ENCODE peak calls at places on chromosomes 3 and 15, in seven cellular contexts. M, I, G, A, S, J and W are unnamed samples.

GRCh38 chr3:39934696-39935095 is 125.3 kb downstream of the MYRIP start:
- DNase-seq in S (no peak), M (no peak), G (no peak), I (no peak), A (no peak), J (no peak), W (no peak)

GRCh38 chr3:7574435-7574834 is 713.5 kb downstream of the GRM7 start:
- DNase-seq in M (no peak), G (no peak), I (no peak), S (no peak), A (no peak), J (no peak), W (no peak)

GRCh38 chr3:169071003-169071402 is 592.5 kb downstream of the MECOM start:
- DNase-seq in S (no peak), A (no peak), G (peak), J (no peak), M (no peak), I (peak), W (no peak)

GRCh38 chr3:179324270-179324754 is 1.5 kb downstream of the ZNF639 start:
- DNase-seq in M (no peak), G (no peak), I (peak), A (peak), S (no peak), J (no peak), W (no peak)

GRCh38 chr3:178558637-178559036 is 22.4 kb downstream of the KCNMB2 start:
- DNase-seq in G (no peak), M (no peak), S (no peak), I (no peak), A (no peak), J (no peak), W (no peak)

GRCh38 chr3:69210068-69210730 is 87.8 kb upstream of the LMOD3 start:
- DNase-seq in G (no peak), M (no peak), J (no peak), A (no peak), S (no peak), I (no peak), W (no peak)

GRCh38 chr3:159128628-159129027 is 326.8 kb downstream of the MFSD1 start:
- DNase-seq in M (no peak), I (no peak), A (peak), J (no peak), G (peak), S (no peak), W (no peak)

GRCh38 chr15:52021128-52021671 is 2.2 kb downstream of the MAPK6 start:
- DNase-seq in G (peak), A (peak), M (no peak), I (peak), J (no peak), S (peak), W (no peak)

GRCh38 chr15:72934921-72935320 is 117.3 kb upstream of the NEO1 start:
- DNase-seq in A (no peak), J (no peak), M (no peak), G (no peak), I (peak), S (no peak), W (no peak)

GRCh38 chr15:81337713-81338157 is 13.8 kb upstream of the STARD5 start:
- DNase-seq in G (no peak), J (no peak), A (no peak), M (no peak), I (no peak), S (no peak), W (no peak)

GRCh38 chr3:81502251-81502650 is 259.2 kb downstream of the GBE1 start:
- DNase-seq in M (no peak), A (no peak), J (no peak), I (no peak), G (no peak), S (no peak), W (no peak)

GRCh38 chr3:140216249-140216648 is 281.3 kb downstream of the CLSTN2 start:
- DNase-seq in M (no peak), S (no peak), I (no peak), G (no peak), A (no peak), J (no peak), W (no peak)

GRCh38 chr3:53155763-53156162 is 5.2 kb upstream of the PRKCD start:
- DNase-seq in I (no peak), S (no peak), M (peak), J (no peak), G (no peak), A (no peak), W (no peak)

GRCh38 chr15:54082836-54083492 is 104.7 kb downstream of the UNC13C start:
- DNase-seq in A (no peak), M (peak), J (no peak), I (peak), S (no peak), G (no peak), W (peak)

GRCh38 chr3:145807990-145808389 is 353.0 kb downstream of the PLOD2 start:
- DNase-seq in J (no peak), S (no peak), G (no peak), I (peak), M (no peak), A (no peak), W (no peak)

GRCh38 chr3:4772858-4773257 is 206.4 kb upstream of the BHLHE40 start:
- DNase-seq in J (no peak), G (no peak), A (no peak), I (no peak), S (no peak), M (no peak), W (no peak)

GRCh38 chr3:130705501-130705900 is 41.1 kb downstream of the PIK3R4 start:
- DNase-seq in S (no peak), M (no peak), I (no peak), A (no peak), G (no peak), J (no peak), W (no peak)

GRCh38 chr15:76470691-76471090 is 134.1 kb downstream of the ISL2 start:
- DNase-seq in J (no peak), I (peak), M (no peak), A (no peak), S (no peak), G (no peak), W (no peak)

DNA sequence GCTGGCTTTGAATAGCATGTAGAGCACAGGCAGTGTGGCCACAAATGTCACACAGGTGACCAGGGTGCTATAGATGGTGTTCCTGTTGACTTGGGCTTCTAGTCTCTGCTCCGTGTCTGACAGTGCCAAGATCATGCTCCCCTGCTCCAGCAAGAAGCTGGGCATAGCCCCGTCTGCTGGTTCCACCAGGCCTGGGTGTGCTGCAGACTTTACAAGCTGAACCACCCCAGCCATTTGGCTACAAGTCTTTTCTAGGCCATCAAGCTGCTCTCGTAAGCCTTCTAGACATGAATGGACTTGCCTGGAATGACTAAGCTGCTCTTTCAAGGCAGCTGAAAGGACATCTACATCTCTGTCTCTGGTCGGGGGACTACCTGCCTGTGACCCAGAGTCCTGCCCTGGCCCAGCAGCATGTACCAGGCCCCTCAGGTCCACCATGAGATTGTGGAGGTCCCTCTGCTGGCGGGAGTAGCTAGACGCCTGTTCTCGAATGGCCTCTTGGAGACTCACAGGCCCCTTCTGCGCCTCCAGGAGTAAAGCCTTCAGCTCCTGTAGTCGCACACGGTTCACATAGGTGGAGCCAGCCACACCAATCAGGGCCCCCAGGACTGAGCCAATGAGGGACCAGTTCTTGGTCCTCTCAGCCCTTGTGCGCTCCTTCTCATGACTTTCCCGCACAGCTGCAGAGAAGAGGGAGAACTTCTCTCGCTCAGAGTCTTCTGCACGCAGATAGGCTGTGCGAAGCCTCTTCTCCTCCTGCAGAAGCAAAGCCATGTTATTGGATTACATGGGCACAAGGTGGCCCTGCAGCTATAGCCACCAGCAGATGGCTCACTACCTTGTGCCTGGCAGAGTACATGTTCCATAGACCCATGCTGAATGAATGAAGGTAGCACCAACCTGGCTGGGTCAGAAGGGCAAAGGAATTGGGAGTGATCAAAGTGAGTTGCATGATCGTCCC is 2.8 kb upstream of the PLXNB1 start:
- DNase-seq in G (no peak), J (no peak), S (peak), M (no peak), I (peak), A (peak), W (no peak)
- TF ChIP-seq CTCF in G (no peak), J (no peak), S (no peak), M (no peak), I (peak), A (peak), W (peak)

GRCh38 chr15:79593119-79593869 is 161.2 kb downstream of the MINAR1 start:
- DNase-seq in I (peak), G (no peak), J (no peak), A (peak), M (no peak), S (no peak), W (no peak)
- TF ChIP-seq CTCF in I (peak), G (peak), J (no peak), A (peak), M (no peak), S (no peak), W (peak)

GRCh38 chr3:121399820-121400219 is 146.0 kb downstream of the POLQ start:
- DNase-seq in M (no peak), A (no peak), I (no peak), G (no peak), J (no peak), S (no peak), W (no peak)
- TF ChIP-seq CTCF in M (no peak), A (no peak), I (no peak), G (no peak), J (no peak), S (no peak), W (no peak)

DNA sequence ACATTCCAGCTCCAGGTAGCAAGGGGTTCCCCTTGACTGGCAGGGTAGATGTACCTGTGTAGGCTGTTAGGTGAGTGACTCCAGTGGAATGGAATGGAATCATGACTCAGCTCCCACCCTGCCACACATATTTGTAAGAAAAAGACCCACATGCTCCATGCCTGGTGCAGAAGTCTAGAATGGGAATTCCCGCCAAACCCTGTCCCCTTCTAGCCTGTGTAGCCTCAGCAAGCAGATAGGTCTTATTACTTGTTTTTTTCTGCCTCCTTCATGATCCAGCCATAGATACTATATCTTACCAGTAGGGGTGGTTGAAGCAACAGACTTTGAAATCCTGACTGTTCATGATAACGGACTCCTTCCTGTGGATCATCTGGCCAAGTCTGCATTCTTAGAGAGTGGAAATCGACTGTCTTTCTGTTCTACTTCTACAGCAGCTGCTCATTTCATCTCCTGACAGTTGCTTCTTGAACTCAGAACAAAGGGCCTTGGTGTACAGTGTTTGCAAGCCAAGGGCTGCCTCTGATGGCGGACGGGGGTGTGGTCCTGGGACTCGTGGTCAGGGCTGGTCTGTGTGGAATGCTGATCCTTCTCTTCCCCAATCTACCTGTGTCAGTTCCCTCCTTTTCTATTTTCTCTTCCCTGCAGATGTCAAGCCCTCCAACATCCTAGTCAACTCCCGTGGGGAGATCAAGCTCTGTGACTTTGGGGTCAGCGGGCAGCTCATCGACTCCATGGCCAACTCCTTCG is 16.3 kb downstream of the SNAPC5 start:
- DNase-seq in J (no peak), M (no peak), I (peak), A (peak), S (no peak), G (no peak), W (no peak)
- TF ChIP-seq CTCF in J (no peak), M (no peak), I (no peak), A (peak), S (no peak), G (no peak), W (no peak)

GRCh38 chr3:190443257-190443656 is 6.4 kb downstream of the TMEM207 start:
- DNase-seq in G (no peak), A (no peak), S (no peak), J (no peak), I (peak), M (no peak), W (no peak)
- TF ChIP-seq CTCF in G (peak), A (peak), S (no peak), J (no peak), I (peak), M (no peak), W (peak)

DNA sequence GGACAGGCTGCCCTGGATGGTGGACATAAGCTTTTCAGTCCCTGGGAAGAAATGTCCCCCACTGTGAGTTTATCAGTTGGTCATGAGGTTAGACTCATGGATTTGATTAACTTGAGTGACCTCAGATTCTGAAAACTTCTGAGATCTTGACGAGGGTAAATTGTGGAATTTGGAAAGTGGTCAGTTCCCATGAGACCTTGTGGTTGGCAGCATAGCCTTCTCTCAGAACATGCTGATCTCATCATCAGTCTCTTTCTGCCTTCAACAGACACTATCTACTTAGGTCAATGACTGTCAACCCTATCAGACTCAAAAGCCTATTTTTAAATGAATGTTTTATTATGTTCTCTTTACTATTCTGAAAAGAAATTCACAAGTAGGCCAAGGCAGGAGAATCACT is 45.6 kb upstream of the NDUFB4 start:
- DNase-seq in A (no peak), S (no peak), M (no peak), G (peak), I (no peak), J (no peak), W (no peak)
- TF ChIP-seq CTCF in A (no peak), S (no peak), M (no peak), G (no peak), I (no peak), J (no peak), W (no peak)

GRCh38 chr3:122091602-122092006 is 36.4 kb downstream of the CD86 start:
- DNase-seq in J (no peak), M (no peak), S (no peak), G (no peak), I (no peak), A (no peak), W (no peak)

GRCh38 chr3:122094693-122095092 is 39.5 kb downstream of the CD86 start:
- DNase-seq in J (no peak), S (no peak), G (no peak), A (no peak), M (no peak), I (no peak), W (no peak)

GRCh38 chr3:122094125-122094524 is 39.0 kb downstream of the CD86 start:
- DNase-seq in S (no peak), M (no peak), I (no peak), G (no peak), J (no peak), A (no peak), W (no peak)

GRCh38 chr3:122088519-122088918 is 33.4 kb downstream of the CD86 start:
- DNase-seq in A (no peak), S (no peak), G (no peak), M (no peak), J (no peak), I (no peak), W (no peak)

GRCh38 chr3:122092460-122093165 is 37.5 kb downstream of the CD86 start:
- DNase-seq in I (peak), A (peak), S (peak), G (no peak), J (no peak), M (no peak), W (no peak)
- TF ChIP-seq CTCF in I (peak), A (peak), S (no peak), G (peak), J (no peak), M (no peak), W (peak)

GRCh38 chr3:172987268-172987667 is 153.8 kb downstream of the SPATA16 start:
- DNase-seq in M (no peak), A (no peak), G (no peak), S (no peak), J (no peak), I (no peak), W (no peak)
- TF ChIP-seq CTCF in M (no peak), A (peak), G (no peak), S (no peak), J (no peak), I (no peak), W (peak)